ENCODE peak calls at places on chromosomes 5 and 9, in five cellular contexts. F is CD4-positive, alpha-beta T cell; T is AG04450; X is PC-3; M is cardiac fibroblast. U is an unnamed sample.

GRCh38 chr9:93189369-93190132 is 5.6 kb downstream of the WNK2 start:
- DNase-seq in F (no peak), T (no peak), X (no peak), M (no peak), U (no peak)

GRCh38 chr5:23001120-23001519 is 148.0 kb upstream of the CDH12 start:
- DNase-seq in F (no peak), T (no peak), X (no peak), M (no peak), U (no peak)

GRCh38 chr9:121321039-121321503 is 49.0 kb downstream of the STOM start:
- DNase-seq in F (no peak), T (no peak), X (no peak), M (peak; percentile 43), U (no peak)

GRCh38 chr9:98021306-98022040 is 35.1 kb upstream of the NANS start:
- DNase-seq in F (no peak), T (no peak), X (no peak), M (no peak), U (no peak)

GRCh38 chr9:74645007-74645639 is 148.0 kb downstream of the RORB start:
- DNase-seq in F (no peak), T (no peak), X (peak; percentile 19), M (peak; percentile 26), U (no peak)

GRCh38 chr5:67176931-67177330 is 19.7 kb downstream of the CD180 start:
- DNase-seq in F (no peak), T (no peak), X (no peak), M (no peak), U (no peak)

GRCh38 chr5:170491479-170491878 is 12.3 kb upstream of the KCNIP1 start:
- DNase-seq in F (no peak), T (peak; percentile 66), X (peak; percentile 79), M (peak; percentile 95), U (no peak)

GRCh38 chr5:79143684-79144379 is 32.2 kb downstream of the BHMT start:
- DNase-seq in F (no peak), T (no peak), X (peak; percentile 86), M (peak; percentile 36), U (no peak)

GRCh38 chr5:137320056-137321045 is 178.8 kb downstream of the SPOCK1 start:
- DNase-seq in F (no peak), T (peak; percentile 8), X (peak; percentile 69), M (peak; percentile 79), U (peak; percentile 42)

GRCh38 chr5:78887384-78888118 is 97.6 kb downstream of the ARSB start:
- DNase-seq in F (no peak), T (no peak), X (no peak), M (no peak), U (no peak)

GRCh38 chr5:150264667-150265603 is 24.6 kb downstream of the CAMK2A start:
- DNase-seq in F (no peak), T (no peak), X (no peak), M (no peak), U (no peak)

GRCh38 chr5:100790170-100790665 is 112.9 kb downstream of the ST8SIA4 start:
- DNase-seq in F (no peak), T (no peak), X (peak; percentile 18), M (no peak), U (no peak)

GRCh38 chr5:141714542-141715303 is 32.7 kb upstream of the ARAP3 start:
- DNase-seq in F (no peak), T (no peak), X (peak; percentile 73), M (peak; percentile 14), U (no peak)

GRCh38 chr9:135973276-135974219 is 12.4 kb upstream of the UBAC1 start:
- DNase-seq in F (no peak), T (no peak), X (no peak), M (no peak), U (no peak)

GRCh38 chr9:81522721-81523551 is 166.4 kb downstream of the TLE1 start:
- DNase-seq in F (no peak), T (peak; percentile 11), X (peak; percentile 74), M (peak; percentile 83), U (peak; percentile 48)

GRCh38 chr5:115321309-115321708 is 24.9 kb upstream of the CCDC112 start:
- DNase-seq in F (no peak), T (no peak), X (peak; percentile 63), M (peak; percentile 42), U (no peak)

GRCh38 chr5:134545070-134545868 is 19.8 kb downstream of the JADE2 start:
- DNase-seq in F (no peak), T (no peak), X (no peak), M (peak; percentile 47), U (no peak)

GRCh38 chr5:34519489-34520220 is 136.5 kb upstream of the RAI14 start:
- DNase-seq in F (no peak), T (no peak), X (peak; percentile 69), M (peak; percentile 81), U (no peak)

GRCh38 chr9:130327070-130327780 is 61.7 kb downstream of the HMCN2 start:
- DNase-seq in F (no peak), T (no peak), X (no peak), M (no peak), U (no peak)
- TF ChIP-seq CTCF in F (no peak), T (peak; percentile 39), X (peak; percentile 39), M (peak; percentile 48), U (no peak)

GRCh38 chr5:9774472-9775079 is 144.4 kb upstream of the TAS2R1 start:
- DNase-seq in F (no peak), T (peak; percentile 58), X (peak; percentile 75), M (peak; percentile 83), U (no peak)
- TF ChIP-seq CTCF in F (no peak), T (peak; percentile 54), X (peak; percentile 64), M (peak; percentile 49), U (peak; percentile 3)

DNA sequence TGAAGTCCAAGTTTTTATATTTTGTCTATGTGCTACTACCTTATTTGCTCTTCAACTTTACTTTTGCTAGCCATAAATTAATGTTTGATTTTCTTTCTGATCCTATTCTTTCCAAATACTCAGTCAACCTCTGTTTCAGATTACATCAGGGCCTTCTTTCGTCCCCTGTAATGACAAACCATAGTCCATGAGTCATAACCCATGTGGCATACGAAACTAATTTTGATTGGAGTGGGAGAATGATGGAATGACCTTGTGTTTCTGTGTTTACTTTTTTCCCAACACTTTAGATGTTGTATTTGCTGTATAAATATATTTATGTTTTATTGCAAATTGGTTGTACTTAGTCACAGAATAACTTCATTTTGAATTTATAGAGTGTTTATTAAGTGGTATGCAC is 1043.1 kb downstream of the DTWD2 start:
- DNase-seq in F (no peak), T (no peak), X (no peak), M (peak; percentile 5), U (no peak)
- TF ChIP-seq CTCF in F (no peak), T (no peak), X (no peak), M (no peak), U (no peak)

GRCh38 chr5:21391506-21391905 is 1403.5 kb upstream of the CDH18 start:
- DNase-seq in F (no peak), T (no peak), X (no peak), M (peak; percentile 28), U (no peak)
- TF ChIP-seq CTCF in F (no peak), T (peak; percentile 30), X (no peak), M (no peak), U (peak; percentile 36)

GRCh38 chr5:127832057-127832456 is 128.9 kb downstream of the CCDC192 start:
- DNase-seq in F (no peak), T (no peak), X (no peak), M (no peak), U (no peak)

GRCh38 chr5:127830829-127831598 is 127.8 kb downstream of the CCDC192 start:
- DNase-seq in F (no peak), T (no peak), X (no peak), M (no peak), U (no peak)

GRCh38 chr5:127838661-127839060 is 135.5 kb downstream of the CCDC192 start:
- DNase-seq in F (no peak), T (no peak), X (peak; percentile 57), M (peak; percentile 71), U (no peak)

GRCh38 chr5:127830157-127830556 is 127.0 kb downstream of the CCDC192 start:
- DNase-seq in F (no peak), T (no peak), X (no peak), M (peak; percentile 63), U (no peak)

DNA sequence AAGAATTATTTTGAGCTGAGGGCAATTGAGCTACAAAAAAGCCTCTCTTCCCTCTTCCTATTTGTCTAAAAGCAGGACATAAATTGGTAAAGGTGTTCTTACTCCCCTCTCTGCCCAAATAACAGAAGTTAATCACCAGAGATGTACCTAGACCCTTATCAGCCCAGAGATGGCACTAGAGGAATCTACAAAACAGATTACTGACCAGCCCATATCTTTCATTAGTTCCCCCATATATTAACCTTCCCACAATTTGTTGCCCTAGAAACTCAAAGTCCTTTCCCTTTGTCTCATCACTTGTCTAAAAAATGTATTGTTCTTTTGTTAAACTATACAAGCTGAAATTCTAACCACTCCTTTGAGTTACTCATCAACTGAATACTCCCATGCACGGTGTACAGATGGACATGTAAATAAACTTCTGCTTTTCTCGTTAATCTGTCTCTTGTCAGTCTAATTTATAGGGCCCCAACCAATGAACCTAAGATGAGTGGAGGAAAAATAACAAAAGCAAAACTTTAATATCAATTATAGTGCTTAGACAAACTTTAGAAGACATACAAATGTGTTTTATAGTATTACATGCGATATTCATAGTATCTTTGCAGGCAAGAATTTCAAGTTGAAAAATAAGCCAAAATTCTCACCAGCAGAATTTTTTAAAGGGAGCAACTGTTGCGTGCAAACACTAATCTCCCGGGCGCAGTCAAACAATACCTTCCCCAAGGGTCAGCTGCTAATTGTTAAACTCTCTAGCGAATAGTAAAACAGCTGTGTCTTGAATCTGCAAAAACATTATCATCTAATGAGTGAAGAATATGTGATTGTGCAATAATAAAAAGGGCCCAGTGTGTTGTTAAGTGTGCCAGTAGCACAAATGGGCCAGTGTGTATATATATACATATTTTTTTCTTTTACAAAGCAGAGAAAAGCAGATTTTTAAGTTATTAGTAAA is 131.1 kb downstream of the CCDC192 start:
- DNase-seq in F (no peak), T (no peak), X (peak; percentile 68), M (peak; percentile 65), U (no peak)
- TF ChIP-seq CTCF in F (no peak), T (no peak), X (no peak), M (no peak), U (peak; percentile 16)

DNA sequence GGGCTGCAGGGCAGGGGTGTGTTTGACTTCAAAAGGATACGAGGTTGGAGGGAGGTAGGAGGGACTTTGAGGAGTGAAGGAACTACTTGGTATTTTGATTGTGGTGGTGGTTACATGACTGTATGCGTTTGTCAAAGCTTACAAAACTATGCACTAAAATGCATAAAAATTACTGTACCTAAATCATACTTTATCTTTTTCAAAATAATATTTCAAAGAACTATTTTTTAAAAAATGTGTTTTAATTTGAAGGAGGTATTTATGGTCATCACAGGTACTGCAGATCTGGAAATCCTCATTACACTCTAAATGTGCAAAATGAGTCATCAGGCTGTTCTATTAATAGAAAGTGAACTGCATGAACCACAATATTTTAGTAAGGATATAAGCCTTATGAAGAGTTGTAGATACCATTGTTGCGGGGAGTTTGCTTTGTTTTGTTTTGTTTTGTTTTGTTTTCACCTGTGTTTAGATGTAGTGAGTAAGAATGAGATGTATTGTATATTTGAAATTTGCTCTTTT is 116.9 kb downstream of the ARRDC3 start:
- DNase-seq in F (no peak), T (no peak), X (peak; percentile 61), M (peak; percentile 69), U (no peak)
- TF ChIP-seq CTCF in F (no peak), T (peak; percentile 17), X (peak; percentile 19), M (no peak), U (no peak)

GRCh38 chr9:128733256-128733655 is 9.3 kb upstream of the ZDHHC12 start:
- DNase-seq in F (no peak), T (peak; percentile 53), X (peak; percentile 35), M (peak; percentile 87), U (peak; percentile 67)
- TF ChIP-seq CTCF in F (peak; percentile 22), T (peak; percentile 83), X (peak; percentile 59), M (peak; percentile 76), U (peak; percentile 72)

GRCh38 chr5:2697446-2698200 is 53.9 kb downstream of the IRX2 start:
- DNase-seq in F (no peak), T (no peak), X (no peak), M (no peak), U (no peak)
- TF ChIP-seq CTCF in F (no peak), T (no peak), X (no peak), M (no peak), U (no peak)